ENCODE peak calls at places on chromosomes 11 and 22, in nine cellular contexts. H, L, T, D, A, U, B, J and G are unnamed samples.

GRCh38 chr22:37569009-37569920 is 9.0 kb downstream of the CDC42EP1 start:
- DNase-seq in H (no peak), L (peak), T (no peak), D (peak), A (no peak), U (no peak), B (no peak), J (peak), G (no peak)

GRCh38 chr11:71977743-71978418 is 20.8 kb upstream of the IL18BP start:
- DNase-seq in H (no peak), L (no peak), T (peak), D (no peak), A (peak), U (peak), B (no peak), J (peak), G (peak)

GRCh38 chr11:43992834-43993637 is 50.6 kb downstream of the C11orf96 start:
- DNase-seq in H (no peak), L (no peak), T (no peak), D (no peak), A (peak), U (peak), B (no peak), J (no peak), G (no peak)

GRCh38 chr22:30216710-30217109 is 29.8 kb downstream of the LIF start:
- DNase-seq in H (no peak), L (no peak), T (no peak), D (no peak), A (no peak), U (no peak), B (no peak), J (no peak), G (no peak)

GRCh38 chr11:35031869-35032268 is 107.1 kb upstream of the CD44 start:
- DNase-seq in H (no peak), L (no peak), T (no peak), D (no peak), A (no peak), U (no peak), B (no peak), J (peak), G (no peak)

GRCh38 chr11:36398261-36398953 is 102.3 kb downstream of the PRR5L start:
- DNase-seq in H (no peak), L (no peak), T (no peak), D (no peak), A (no peak), U (no peak), B (no peak), J (no peak), G (no peak)

GRCh38 chr11:133934599-133935550 is 21.9 kb downstream of the IGSF9B start:
- DNase-seq in H (no peak), L (no peak), T (peak), D (peak), A (no peak), U (no peak), B (no peak), J (no peak), G (no peak)

GRCh38 chr22:16695261-16695660 is 102.7 kb upstream of the CCT8L2 start:
- DNase-seq in H (no peak), L (no peak), T (no peak), D (no peak), A (no peak), U (no peak), B (no peak), J (no peak), G (no peak)

GRCh38 chr11:74282863-74283484 is 28.5 kb downstream of the P4HA3 start:
- DNase-seq in H (no peak), L (no peak), T (no peak), D (no peak), A (no peak), U (no peak), B (no peak), J (no peak), G (no peak)

GRCh38 chr11:115409691-115410220 is 94.5 kb downstream of the CADM1 start:
- DNase-seq in H (no peak), L (no peak), T (no peak), D (no peak), A (no peak), U (no peak), B (peak), J (no peak), G (no peak)

GRCh38 chr11:112157274-112157766 is 6.6 kb downstream of the IL18 start:
- DNase-seq in H (no peak), L (no peak), T (no peak), D (no peak), A (no peak), U (no peak), B (peak), J (peak), G (no peak)

GRCh38 chr22:28112548-28113043 is 193.5 kb upstream of the PITPNB start:
- DNase-seq in H (no peak), L (no peak), T (no peak), D (no peak), A (peak), U (peak), B (peak), J (no peak), G (no peak)

GRCh38 chr11:134126197-134126822 is 57.4 kb downstream of the JAM3 start:
- DNase-seq in H (no peak), L (no peak), T (no peak), D (no peak), A (no peak), U (no peak), B (peak), J (no peak), G (no peak)

GRCh38 chr11:95577716-95578460 is 211.7 kb downstream of the FAM76B start:
- DNase-seq in H (no peak), L (no peak), T (no peak), D (no peak), A (no peak), U (no peak), B (peak), J (no peak), G (no peak)

GRCh38 chr11:93526691-93527583 is 16.3 kb downstream of the SMCO4 start:
- DNase-seq in H (no peak), L (no peak), T (no peak), D (no peak), A (no peak), U (no peak), B (no peak), J (no peak), G (no peak)

GRCh38 chr11:101442171-101442570 is 141.6 kb downstream of the TRPC6 start:
- DNase-seq in H (no peak), L (no peak), T (no peak), D (no peak), A (no peak), U (no peak), B (no peak), J (no peak), G (no peak)

GRCh38 chr22:45878051-45878764 is 98.8 kb downstream of the WNT7B start:
- DNase-seq in H (peak), L (peak), T (no peak), D (peak), A (peak), U (no peak), B (no peak), J (no peak), G (no peak)

GRCh38 chr11:4072668-4073285 is 21.8 kb upstream of the RRM1 start:
- DNase-seq in H (no peak), L (no peak), T (peak), D (no peak), A (peak), U (peak), B (peak), J (peak), G (peak)

GRCh38 chr11:19889531-19889930 is 176.9 kb downstream of the NAV2 start:
- DNase-seq in H (no peak), L (no peak), T (no peak), D (no peak), A (no peak), U (no peak), B (no peak), J (no peak), G (no peak)

GRCh38 chr11:76803811-76804600 is 20.9 kb downstream of the TSKU start:
- DNase-seq in H (no peak), L (peak), T (no peak), D (no peak), A (no peak), U (no peak), B (no peak), J (no peak), G (peak)

GRCh38 chr22:22030493-22031182 is 48.1 kb upstream of the TOP3B start:
- DNase-seq in H (no peak), L (no peak), T (no peak), D (no peak), A (no peak), U (peak), B (no peak), J (peak), G (peak)

GRCh38 chr11:117444256-117445096 is 116.8 kb downstream of the CEP164 start:
- DNase-seq in H (peak), L (no peak), T (no peak), D (no peak), A (no peak), U (no peak), B (no peak), J (no peak), G (no peak)

GRCh38 chr22:20384865-20385264 is 9.1 kb upstream of the ZNF74 start:
- DNase-seq in H (no peak), L (no peak), T (no peak), D (no peak), A (no peak), U (no peak), B (no peak), J (no peak), G (no peak)

GRCh38 chr11:24267015-24267414 is 229.8 kb upstream of the LUZP2 start:
- DNase-seq in H (no peak), L (no peak), T (no peak), D (no peak), A (no peak), U (no peak), B (no peak), J (no peak), G (no peak)

GRCh38 chr11:112610996-112611795 is 350.0 kb upstream of the NCAM1 start:
- DNase-seq in H (no peak), L (no peak), T (no peak), D (no peak), A (no peak), U (no peak), B (no peak), J (no peak), G (no peak)

GRCh38 chr22:43273902-43274484 is 69.2 kb downstream of the SCUBE1 start:
- DNase-seq in H (no peak), L (no peak), T (peak), D (no peak), A (no peak), U (peak), B (no peak), J (peak), G (peak)

GRCh38 chr11:536841-537621 is at the start of gene LRRC56:
- DNase-seq in H (peak), L (peak), T (peak), D (peak), A (peak), U (peak), B (peak), J (peak), G (peak)

GRCh38 chr11:102788334-102789035 is 8.1 kb upstream of the MMP10 start:
- DNase-seq in H (no peak), L (no peak), T (no peak), D (no peak), A (no peak), U (no peak), B (no peak), J (no peak), G (no peak)

GRCh38 chr11:86363424-86363823 is 11.3 kb upstream of the CCDC81 start:
- DNase-seq in H (no peak), L (no peak), T (no peak), D (no peak), A (no peak), U (no peak), B (no peak), J (no peak), G (no peak)

GRCh38 chr11:86358720-86359119 is 16.0 kb upstream of the CCDC81 start:
- DNase-seq in H (no peak), L (no peak), T (no peak), D (no peak), A (no peak), U (no peak), B (no peak), J (no peak), G (no peak)

GRCh38 chr11:86355256-86355655 is 19.4 kb upstream of the CCDC81 start:
- DNase-seq in H (no peak), L (no peak), T (no peak), D (no peak), A (no peak), U (no peak), B (no peak), J (peak), G (no peak)

GRCh38 chr11:86365566-86365965 is 9.1 kb upstream of the CCDC81 start:
- DNase-seq in H (no peak), L (no peak), T (no peak), D (no peak), A (no peak), U (no peak), B (peak), J (no peak), G (no peak)

GRCh38 chr11:86360775-86361395 is 13.8 kb upstream of the CCDC81 start:
- DNase-seq in H (no peak), L (no peak), T (no peak), D (no peak), A (no peak), U (no peak), B (peak), J (no peak), G (no peak)
- TF ChIP-seq CTCF in H (no peak), L (no peak), T (peak), D (no peak), A (no peak), U (peak), B (peak), J (peak), G (no peak)

GRCh38 chr11:64801591-64802369 is 1.2 kb downstream of the MAP4K2 start:
- DNase-seq in H (peak), L (no peak), T (no peak), D (peak), A (peak), U (no peak), B (no peak), J (no peak), G (no peak)

GRCh38 chr11:64802370-64803162 is 448 bp downstream of the MAP4K2 start:
- DNase-seq in H (peak), L (no peak), T (no peak), D (peak), A (peak), U (no peak), B (no peak), J (no peak), G (no peak)

GRCh38 chr11:64804346-64805210 is 1.6 kb upstream of the MAP4K2 start:
- DNase-seq in H (peak), L (no peak), T (no peak), D (peak), A (peak), U (no peak), B (no peak), J (no peak), G (no peak)

GRCh38 chr11:64803846-64804345 is 882 bp upstream of the MAP4K2 start:
- DNase-seq in H (no peak), L (no peak), T (no peak), D (peak), A (no peak), U (no peak), B (no peak), J (no peak), G (no peak)

DNA sequence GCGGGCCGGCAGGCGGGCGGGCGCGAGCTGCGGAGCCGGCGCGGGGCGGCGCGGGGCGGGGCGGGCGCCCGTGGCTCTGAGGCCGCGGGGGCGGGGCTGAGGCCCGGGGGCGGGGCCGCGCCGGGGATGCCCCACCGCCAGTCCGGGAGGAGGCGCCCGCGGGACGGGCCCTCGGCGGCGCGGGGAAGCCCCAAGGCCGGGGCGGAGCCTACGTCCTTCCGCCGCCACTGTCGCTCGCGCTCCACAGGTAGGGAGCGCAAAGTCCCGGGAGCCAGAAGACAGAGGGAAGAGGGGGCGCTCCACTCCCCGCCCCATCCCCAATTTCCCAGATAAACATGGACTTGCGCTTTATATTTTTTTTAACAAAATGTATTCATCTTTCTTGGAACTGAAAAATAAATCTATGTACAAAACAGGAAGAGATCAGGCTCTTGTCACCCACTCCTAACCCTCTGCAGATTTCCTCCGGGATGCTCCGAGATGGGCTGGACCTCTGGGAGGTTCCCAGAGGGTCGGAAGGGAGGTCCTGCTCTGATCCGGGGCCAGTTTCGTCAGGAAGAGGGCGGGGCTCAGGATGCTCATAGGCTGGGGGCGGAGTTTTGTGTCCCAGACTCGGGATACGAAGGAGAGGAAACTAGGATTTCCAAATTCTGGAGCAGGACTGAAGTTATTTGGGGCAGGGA is at the start of gene MAP4K2:
- DNase-seq in H (peak), L (peak), T (peak), D (peak), A (peak), U (peak), B (peak), J (peak), G (peak)
- TF ChIP-seq CTCF in H (no peak), L (peak), T (peak), D (no peak), A (peak), U (no peak), B (peak), J (peak), G (no peak)

GRCh38 chr11:110379261-110379660 is 50.5 kb upstream of the FDX1 start:
- DNase-seq in H (no peak), L (no peak), T (no peak), D (no peak), A (no peak), U (no peak), B (no peak), J (no peak), G (no peak)

GRCh38 chr11:110374921-110375320 is 54.8 kb upstream of the FDX1 start:
- DNase-seq in H (no peak), L (no peak), T (no peak), D (no peak), A (no peak), U (no peak), B (no peak), J (no peak), G (no peak)

GRCh38 chr11:110379936-110380335 is 49.8 kb upstream of the FDX1 start:
- DNase-seq in H (no peak), L (no peak), T (no peak), D (no peak), A (no peak), U (no peak), B (no peak), J (no peak), G (no peak)

GRCh38 chr11:110377451-110377850 is 52.3 kb upstream of the FDX1 start:
- DNase-seq in H (no peak), L (no peak), T (no peak), D (no peak), A (no peak), U (no peak), B (no peak), J (no peak), G (no peak)

DNA sequence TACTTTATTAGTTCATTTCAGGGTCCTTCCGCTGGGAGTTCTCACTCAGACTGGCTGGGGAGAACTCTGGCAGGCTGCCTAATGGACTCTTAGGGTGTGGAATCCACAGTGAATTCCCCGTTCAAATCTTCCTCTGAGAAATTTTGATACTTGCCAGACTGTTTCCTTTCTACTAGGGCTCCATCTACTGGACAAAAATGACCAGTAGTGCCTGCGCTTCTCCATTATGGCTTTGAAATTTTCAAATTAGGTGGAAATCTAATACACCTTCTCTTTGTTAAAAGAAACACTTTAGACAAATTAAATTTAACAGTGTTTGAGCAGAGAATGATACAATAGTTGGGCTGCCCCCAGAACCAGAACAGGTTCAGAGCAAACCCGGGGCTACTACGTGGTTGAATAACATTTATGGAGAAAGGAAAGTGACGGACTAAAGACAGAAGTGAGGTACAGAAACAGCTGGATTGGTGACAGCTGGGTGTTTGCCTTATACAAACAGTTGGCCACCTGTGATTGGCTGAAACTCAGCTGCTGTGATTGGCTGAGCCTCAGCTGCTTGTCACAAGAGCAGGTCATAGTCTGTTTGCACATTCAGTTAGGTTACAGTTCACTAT is 52.9 kb upstream of the FDX1 start:
- DNase-seq in H (peak), L (no peak), T (peak), D (peak), A (peak), U (peak), B (peak), J (peak), G (peak)
- TF ChIP-seq CTCF in H (peak), L (peak), T (peak), D (peak), A (peak), U (peak), B (peak), J (peak), G (peak)

GRCh38 chr11:67507891-67508485 is at the start of gene CDK2AP2:
- DNase-seq in H (peak), L (peak), T (peak), D (peak), A (peak), U (peak), B (peak), J (peak), G (peak)

GRCh38 chr11:67508486-67509121 is 642 bp upstream of the CDK2AP2 start:
- DNase-seq in H (peak), L (peak), T (peak), D (peak), A (peak), U (peak), B (peak), J (peak), G (peak)

GRCh38 chr11:67506426-67507032 is 1.4 kb upstream of the PITPNM1 start:
- DNase-seq in H (peak), L (no peak), T (no peak), D (peak), A (peak), U (no peak), B (no peak), J (no peak), G (no peak)

GRCh38 chr11:67505605-67506396 is 638 bp upstream of the PITPNM1 start:
- DNase-seq in H (peak), L (peak), T (peak), D (peak), A (peak), U (peak), B (peak), J (peak), G (peak)

DNA sequence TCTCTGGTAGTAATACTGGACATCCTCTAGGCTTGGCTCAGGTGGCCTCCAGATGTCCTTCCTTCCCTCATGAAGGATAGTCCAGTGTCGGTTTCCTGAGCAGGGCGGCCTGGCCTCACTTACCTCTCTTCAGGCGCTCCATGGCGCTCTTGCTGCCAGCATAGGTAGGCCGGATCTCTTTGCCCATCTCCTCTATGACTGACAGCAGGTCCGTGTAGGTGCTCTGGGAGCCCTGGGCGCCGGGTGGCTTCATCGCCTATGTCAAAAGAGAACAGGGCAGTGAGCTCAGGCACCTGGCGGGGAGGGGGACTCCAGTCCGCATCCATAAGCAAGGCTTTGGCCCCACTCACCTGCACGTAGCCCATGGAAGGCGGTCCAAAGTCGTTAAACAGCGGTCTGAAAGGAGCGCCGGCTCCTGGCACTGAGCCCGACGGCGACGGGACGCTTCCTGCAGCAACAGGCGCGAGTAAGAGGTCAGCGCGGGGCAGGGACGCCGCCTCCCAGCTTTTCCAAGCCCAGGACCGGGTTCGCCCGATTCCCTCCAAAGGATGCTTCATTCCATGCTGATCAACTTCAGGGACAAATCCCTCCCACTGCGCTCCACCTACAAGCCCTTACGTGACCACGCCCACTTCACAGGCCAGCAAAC is 596 bp downstream of the CDK2AP2 start:
- DNase-seq in H (no peak), L (no peak), T (no peak), D (no peak), A (peak), U (peak), B (peak), J (no peak), G (no peak)
- TF ChIP-seq CTCF in H (no peak), L (no peak), T (no peak), D (no peak), A (no peak), U (no peak), B (no peak), J (no peak), G (no peak)

GRCh38 chr11:62577046-62577708 is 3.5 kb upstream of the EEF1G start:
- DNase-seq in H (peak), L (no peak), T (no peak), D (no peak), A (no peak), U (no peak), B (no peak), J (no peak), G (no peak)
- TF ChIP-seq CTCF in H (no peak), L (no peak), T (no peak), D (no peak), A (no peak), U (no peak), B (no peak), J (no peak), G (no peak)